ENCODE peak calls at places on chromosomes 13 and 19, in six cellular contexts. G is body of pancreas; V is progenitor cell of endocrine pancreas; B is stimulated activated CD8-positive, alpha-beta memory T cell treated with anti-CD3 and anti-CD28 coated beads, Interleukin-2, amount 100 ng/mL, for 48 hours; D is hippocampal formation; A is SW480. O is an unnamed sample.

GRCh38 chr13:104289400-104289799 is 1223.2 kb upstream of the SLC10A2 start:
- DNase-seq in G (no peak), V (no peak), B (no peak), D (no peak), A (no peak), O (no peak)

GRCh38 chr13:72384186-72384823 is 343.1 kb downstream of the MZT1 start:
- DNase-seq in G (no peak), V (no peak), B (no peak), D (no peak), A (no peak), O (no peak)

GRCh38 chr13:107099661-107100060 is 531.7 kb upstream of the ARGLU1 start:
- DNase-seq in G (no peak), V (no peak), B (no peak), D (no peak), A (no peak), O (no peak)

GRCh38 chr13:30997697-30998547 is 65.5 kb downstream of the TEX26 start:
- DNase-seq in G (no peak), V (no peak), B (no peak), D (peak), A (no peak), O (no peak)

GRCh38 chr19:50383307-50383851 is 768 bp upstream of the POLD1 start:
- DNase-seq in G (no peak), V (no peak), B (no peak), D (no peak), A (no peak), O (no peak)

GRCh38 chr19:56933014-56933705 is 92.6 kb upstream of the PEG3 start:
- DNase-seq in G (no peak), V (no peak), B (no peak), D (no peak), A (no peak), O (no peak)

GRCh38 chr19:46000497-46001246 is 5.4 kb downstream of the CCDC61 start:
- DNase-seq in G (peak), V (no peak), B (peak), D (peak), A (peak), O (no peak)

GRCh38 chr19:31553112-31553843 is 204.0 kb upstream of the TSHZ3 start:
- DNase-seq in G (no peak), V (no peak), B (no peak), D (no peak), A (peak), O (no peak)

GRCh38 chr13:113528798-113529180 is 38.3 kb upstream of the DCUN1D2 start:
- DNase-seq in G (no peak), V (no peak), B (no peak), D (no peak), A (no peak), O (no peak)

GRCh38 chr19:2640563-2641331 is 61.7 kb downstream of the GNG7 start:
- DNase-seq in G (no peak), V (no peak), B (no peak), D (no peak), A (no peak), O (no peak)

GRCh38 chr13:28117689-28118377 is 17.5 kb upstream of the FLT3 start:
- DNase-seq in G (peak), V (no peak), B (no peak), D (no peak), A (no peak), O (no peak)

GRCh38 chr19:10009269-10009665 is 1.0 kb downstream of the COL5A3 start:
- DNase-seq in G (peak), V (peak), B (no peak), D (no peak), A (no peak), O (no peak)

GRCh38 chr19:19067276-19068072 is 3.7 kb downstream of the SLC25A42 start:
- DNase-seq in G (no peak), V (no peak), B (no peak), D (peak), A (no peak), O (no peak)

GRCh38 chr13:71613347-71613746 is 253.7 kb downstream of the DACH1 start:
- DNase-seq in G (no peak), V (no peak), B (no peak), D (no peak), A (no peak), O (no peak)

GRCh38 chr19:6767081-6767356 is 216 bp downstream of the SH2D3A start:
- DNase-seq in G (no peak), V (no peak), B (no peak), D (no peak), A (peak), O (no peak)

GRCh38 chr13:41418027-41418426 is 39.3 kb upstream of the RGCC start:
- DNase-seq in G (no peak), V (no peak), B (no peak), D (no peak), A (no peak), O (no peak)

GRCh38 chr19:18274303-18274775 is at the start of gene IQCN:
- DNase-seq in G (peak), V (no peak), B (no peak), D (no peak), A (peak), O (no peak)

GRCh38 chr19:38433268-38433733 is at the start of gene RYR1:
- DNase-seq in G (peak), V (no peak), B (peak), D (no peak), A (no peak), O (peak)

O was measured in stimulated activated naive B cell treated with anti-CD40 and anti-IgM and Interleukin-4, amounts not matched to agents 10 μg/mL and 1 μg/mL and 100 μg/mL, for 72 hours.